ENCODE peak calls at places on chromosomes 11 and 22, in four cellular contexts. O is HepG2, U is HCT116, W is H1. S is an unnamed sample.

GRCh38 chr11:118619444-118620205 is 12.2 kb downstream of the PHLDB1 start:
- DNase-seq in O (no peak), U (no peak), W (no peak), S (no peak)

GRCh38 chr11:3995949-3996554 is 98.5 kb upstream of the RRM1 start:
- DNase-seq in O (no peak), U (no peak), W (no peak), S (no peak)

GRCh38 chr11:2796508-2797180 is 88.9 kb downstream of the CDKN1C start:
- DNase-seq in O (no peak), U (no peak), W (no peak), S (no peak)

GRCh38 chr11:134486704-134487103 is 74.7 kb upstream of the B3GAT1 start:
- DNase-seq in O (no peak), U (no peak), W (no peak), S (no peak)

GRCh38 chr11:7612661-7613393 is 60.5 kb downstream of the CYB5R2 start:
- DNase-seq in O (peak), U (no peak), W (no peak), S (no peak)

GRCh38 chr22:44628856-44629255 is 73.1 kb upstream of the PRR5 start:
- DNase-seq in O (no peak), U (no peak), W (no peak), S (no peak)

GRCh38 chr11:113351061-113351460 is 36.5 kb upstream of the ANKK1 start:
- DNase-seq in O (no peak), U (no peak), W (no peak), S (no peak)

GRCh38 chr11:95575517-95575916 is 214.1 kb downstream of the FAM76B start:
- DNase-seq in O (no peak), U (no peak), W (no peak), S (no peak)

GRCh38 chr11:64998141-64998540 is 1.4 kb upstream of the BATF2 start:
- DNase-seq in O (peak), U (no peak), W (no peak), S (peak)

GRCh38 chr22:18929459-18929858 is 6.6 kb downstream of the PRODH start:
- DNase-seq in O (no peak), U (no peak), W (no peak), S (no peak)

GRCh38 chr11:119806064-119806915 is 77.3 kb upstream of the NECTIN1 start:
- DNase-seq in O (no peak), U (no peak), W (no peak), S (no peak)

GRCh38 chr11:120652705-120653335 is 141.3 kb downstream of the GRIK4 start:
- DNase-seq in O (no peak), U (no peak), W (no peak), S (no peak)

GRCh38 chr11:35588627-35589026 is 29.6 kb upstream of the FJX1 start:
- DNase-seq in O (no peak), U (no peak), W (no peak), S (no peak)

GRCh38 chr11:119709638-119710346 is 19.2 kb downstream of the NECTIN1 start:
- DNase-seq in O (no peak), U (no peak), W (no peak), S (no peak)

GRCh38 chr11:64267207-64267945 is 16.0 kb downstream of the PLCB3 start:
- DNase-seq in O (no peak), U (no peak), W (no peak), S (no peak)

GRCh38 chr11:117640041-117640440 is 157.0 kb downstream of the DSCAML1 start:
- DNase-seq in O (no peak), U (no peak), W (no peak), S (no peak)

GRCh38 chr22:17712441-17712840 is 61.8 kb downstream of the BID start:
- DNase-seq in O (no peak), U (no peak), W (no peak), S (peak)

GRCh38 chr11:77672276-77672675 is 34.7 kb upstream of the CLNS1A start:
- DNase-seq in O (no peak), U (no peak), W (no peak), S (no peak)

GRCh38 chr11:9462172-9462799 is 1.5 kb downstream of the ZNF143 start:
- DNase-seq in O (no peak), U (no peak), W (no peak), S (no peak)
- TF ChIP-seq FOSL1 in O (no peak), U (no peak), W (no peak), S (no peak)

DNA sequence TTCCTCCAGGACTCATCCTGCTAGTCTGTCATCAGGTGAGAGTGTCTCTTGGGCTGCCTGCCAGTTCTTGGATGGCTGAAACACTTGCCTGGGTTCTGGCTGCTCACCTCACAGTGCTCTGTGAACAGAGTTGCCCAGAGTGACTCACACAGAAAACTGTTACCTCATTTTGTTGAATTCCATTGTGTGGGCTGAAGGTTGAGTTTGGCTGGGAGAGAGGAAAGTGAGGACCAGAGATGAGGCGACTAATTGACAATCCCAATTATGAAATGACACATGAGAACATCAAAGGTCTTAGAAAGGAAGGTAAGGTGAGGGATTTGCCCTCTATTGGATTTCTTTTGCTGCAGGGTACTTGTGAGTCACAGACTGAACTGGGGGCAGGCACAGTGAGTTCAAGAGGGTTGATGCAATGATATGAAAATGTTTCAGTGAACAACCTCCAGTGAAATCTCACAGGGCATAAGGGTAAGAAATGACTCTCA is 20.1 kb upstream of the CALCB start:
- DNase-seq in O (no peak), U (peak), W (no peak), S (no peak)
- TF ChIP-seq FOSL1 in O (no peak), U (peak), W (no peak), S (no peak)

GRCh38 chr11:46421257-46421880 is 29.8 kb upstream of the CHRM4 start:
- DNase-seq in O (peak), U (no peak), W (no peak), S (peak)
- TF ChIP-seq FOSL1 in O (no peak), U (no peak), W (no peak), S (no peak)

GRCh38 chr11:34274712-34275398 is 83.0 kb downstream of the ABTB2 start:
- DNase-seq in O (no peak), U (peak), W (no peak), S (no peak)
- TF ChIP-seq FOSL1 in O (no peak), U (peak), W (no peak), S (no peak)

GRCh38 chr11:87081358-87081757 is 43.6 kb downstream of the TMEM135 start:
- DNase-seq in O (no peak), U (no peak), W (no peak), S (no peak)

GRCh38 chr11:87082590-87082989 is 44.9 kb downstream of the TMEM135 start:
- DNase-seq in O (no peak), U (no peak), W (no peak), S (no peak)

DNA sequence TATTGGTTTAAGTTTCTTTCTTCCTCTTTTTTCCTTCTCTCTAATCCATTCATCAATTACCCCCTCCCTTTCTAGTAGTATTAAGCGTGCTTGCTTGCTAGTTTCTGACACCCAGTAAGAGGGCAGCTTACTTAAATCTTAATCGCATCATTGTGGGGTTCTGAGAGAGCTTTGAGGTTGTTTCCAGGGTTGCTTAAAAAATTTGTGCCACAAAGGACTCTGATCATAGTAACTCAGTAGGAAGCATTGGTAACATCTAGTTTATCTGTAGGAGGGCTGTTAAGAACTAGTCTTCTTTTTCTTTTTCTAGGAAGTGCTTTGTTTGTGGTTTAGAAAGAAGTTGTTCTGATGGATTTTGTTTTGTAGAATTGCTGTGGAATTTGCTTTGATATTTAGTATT is 45.3 kb downstream of the TMEM135 start:
- DNase-seq in O (no peak), U (no peak), W (peak), S (no peak)
- TF ChIP-seq FOSL1 in O (no peak), U (no peak), W (no peak), S (no peak)

DNA sequence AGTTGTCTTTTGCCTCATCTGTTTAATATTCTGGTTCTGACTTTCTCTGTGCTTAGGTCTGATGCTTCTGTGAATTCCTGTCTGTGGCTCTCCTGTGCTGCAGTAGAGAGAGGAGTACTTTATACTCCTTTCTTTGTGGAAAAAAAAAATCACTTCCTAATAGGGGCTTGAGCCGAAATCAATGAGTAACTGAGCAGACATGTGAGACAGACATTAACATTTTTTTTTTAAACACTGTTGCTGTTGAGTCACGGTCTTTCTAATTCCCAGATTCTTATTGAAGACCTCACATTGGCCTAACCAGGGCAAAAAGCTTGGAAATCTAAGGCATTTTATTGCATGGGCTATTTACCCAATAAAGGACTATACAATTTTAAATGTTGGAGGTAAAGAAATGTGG is 86.1 kb downstream of the GRM5 start:
- DNase-seq in O (no peak), U (no peak), W (no peak), S (no peak)
- TF ChIP-seq FOSL1 in O (no peak), U (no peak), W (no peak), S (no peak)

GRCh38 chr22:40273319-40273718 is 73.0 kb upstream of the ADSL start:
- DNase-seq in O (no peak), U (no peak), W (no peak), S (no peak)
- TF ChIP-seq FOSL1 in O (no peak), U (no peak), W (no peak), S (no peak)

S was measured in K562.